ENCODE peak calls at places on chromosomes 5 and 9, in five cellular contexts. H is H9, X is DND-41, L is pancreas, N is HCT116. A is an unnamed sample.

GRCh38 chr5:34480810-34481528 is 175.2 kb upstream of the RAI14 start:
- DNase-seq in N (no peak), X (no peak), H (no peak), L (no peak), A (no peak)

GRCh38 chr5:14439087-14439841 is 142.3 kb upstream of the OTULINL start:
- DNase-seq in X (no peak), H (no peak), N (no peak), L (no peak), A (no peak)

GRCh38 chr5:180138976-180139730 is 67.6 kb upstream of the RNF130 start:
- DNase-seq in X (no peak), H (no peak), L (peak; percentile 39), N (no peak), A (no peak)

GRCh38 chr5:99104538-99105132 is 175.8 kb upstream of the CHD1 start:
- DNase-seq in H (no peak), X (no peak), N (peak; percentile 28), L (no peak), A (no peak)

GRCh38 chr9:90815183-90815943 is 13.7 kb downstream of the SYK start:
- DNase-seq in H (no peak), N (no peak), X (peak; percentile 60), L (no peak), A (no peak)

GRCh38 chr5:104538835-104539234 is 976.2 kb upstream of the NUDT12 start:
- DNase-seq in L (no peak), H (no peak), X (no peak), N (no peak), A (no peak)

GRCh38 chr5:172765766-172766286 is 5.2 kb downstream of the DUSP1 start:
- DNase-seq in X (no peak), H (no peak), L (no peak), N (no peak), A (no peak)

GRCh38 chr5:6632324-6632930 is 417 bp downstream of the NSUN2 start:
- DNase-seq in N (no peak), X (no peak), L (no peak), H (no peak), A (no peak)

GRCh38 chr9:121141706-121142105 is 60.0 kb downstream of the RAB14 start:
- DNase-seq in N (no peak), H (no peak), X (no peak), L (no peak), A (no peak)

GRCh38 chr5:116442095-116442534 is 132.5 kb downstream of the SEMA6A start:
- DNase-seq in H (peak; percentile 66), X (no peak), N (no peak), L (peak; percentile 72), A (no peak)

GRCh38 chr5:446864-447263 is 3.9 kb downstream of the EXOC3 start:
- DNase-seq in N (peak; percentile 24), X (no peak), L (no peak), H (peak; percentile 19), A (no peak)

GRCh38 chr5:142548739-142549275 is 137.1 kb downstream of the FGF1 start:
- DNase-seq in X (peak; percentile 66), H (peak; percentile 93), N (peak; percentile 93), L (no peak), A (peak; percentile 1)

GRCh38 chr9:120388000-120388855 is 191.7 kb downstream of the CDK5RAP2 start:
- DNase-seq in X (no peak), N (no peak), L (no peak), H (no peak), A (no peak)

GRCh38 chr5:133665571-133665970 is 53.2 kb upstream of the FSTL4 start:
- DNase-seq in N (no peak), H (no peak), L (no peak), X (no peak), A (no peak)

GRCh38 chr9:38405841-38406240 is 13.3 kb downstream of the ALDH1B1 start:
- DNase-seq in L (no peak), X (no peak), H (no peak), N (no peak), A (no peak)

GRCh38 chr9:127714020-127714835 is 1.2 kb downstream of the PTRH1 start:
- DNase-seq in H (no peak), L (no peak), X (no peak), N (no peak), A (no peak)

GRCh38 chr5:6766558-6767191 is 53.4 kb downstream of the TENT4A start:
- DNase-seq in H (no peak), L (peak; percentile 92), X (peak; percentile 74), N (peak; percentile 77), A (no peak)

GRCh38 chr5:177142029-177142681 is 8.6 kb downstream of the NSD1 start:
- DNase-seq in X (no peak), H (no peak), N (no peak), L (peak; percentile 4), A (no peak)

GRCh38 chr5:127187711-127188110 is 102.9 kb upstream of the MEGF10 start:
- DNase-seq in H (no peak), X (no peak), N (no peak), L (no peak), A (no peak)

GRCh38 chr9:114031037-114031436 is 47.1 kb downstream of the AMBP start:
- DNase-seq in N (no peak), H (no peak), X (no peak), L (no peak), A (no peak)

GRCh38 chr9:124660341-124660801 is 110.7 kb downstream of the NR6A1 start:
- DNase-seq in H (peak; percentile 27), X (peak; percentile 63), L (no peak), N (no peak), A (peak; percentile 20)

GRCh38 chr9:129280236-129281231 is 102.5 kb upstream of the IER5L start:
- DNase-seq in N (no peak), H (no peak), X (no peak), L (peak; percentile 39), A (no peak)

GRCh38 chr9:123176949-123177348 is 91.4 kb downstream of the STRBP start:
- DNase-seq in L (no peak), H (no peak), N (no peak), X (no peak), A (no peak)

GRCh38 chr9:3740690-3741419 is 215.1 kb upstream of the RFX3 start:
- DNase-seq in X (no peak), N (no peak), L (no peak), H (no peak), A (no peak)

GRCh38 chr9:35675732-35676392 is 2.1 kb downstream of the CA9 start:
- DNase-seq in X (no peak), H (peak; percentile 93), L (peak; percentile 72), N (no peak), A (no peak)

GRCh38 chr9:129779560-129780190 is 23.3 kb upstream of the TOR1B start:
- DNase-seq in N (no peak), H (no peak), X (no peak), L (no peak), A (no peak)

GRCh38 chr5:6724321-6724929 is 11.2 kb downstream of the TENT4A start:
- DNase-seq in L (no peak), N (no peak), H (no peak), X (no peak), A (no peak)

GRCh38 chr9:8907863-8908262 is 1108.3 kb upstream of the DMAC1 start:
- DNase-seq in X (no peak), L (no peak), H (no peak), N (no peak), A (no peak)

GRCh38 chr9:91781906-91782305 is 168.1 kb downstream of the ROR2 start:
- DNase-seq in L (no peak), N (no peak), X (no peak), H (no peak), A (no peak)

GRCh38 chr5:9431496-9432258 is 114.2 kb downstream of the SEMA5A start:
- DNase-seq in L (no peak), X (no peak), N (no peak), H (no peak), A (no peak)

GRCh38 chr9:74500584-74500924 is 3.4 kb downstream of the RORB start:
- DNase-seq in L (no peak), H (peak; percentile 55), X (peak; percentile 43), N (no peak), A (no peak)
- H3K27me3 ChIP-seq in L (no peaks in the 10 kb centered on the region), H (peaks cover 18% of the 10 kb centered on the region), X (no peaks in the 10 kb centered on the region), N (no peaks in the 10 kb centered on the region), A (peaks cover 6% of the 10 kb centered on the region)

GRCh38 chr5:145237843-145238242 is 597.3 kb downstream of the PRELID2 start:
- DNase-seq in X (peak; percentile 30), N (peak; percentile 69), L (no peak), H (peak; percentile 77), A (no peak)
- TF ChIP-seq CTCF in X (peak; percentile 63), N (peak; percentile 52), L (peak; percentile 62), H (peak; percentile 84), A (peak; percentile 69)

DNA sequence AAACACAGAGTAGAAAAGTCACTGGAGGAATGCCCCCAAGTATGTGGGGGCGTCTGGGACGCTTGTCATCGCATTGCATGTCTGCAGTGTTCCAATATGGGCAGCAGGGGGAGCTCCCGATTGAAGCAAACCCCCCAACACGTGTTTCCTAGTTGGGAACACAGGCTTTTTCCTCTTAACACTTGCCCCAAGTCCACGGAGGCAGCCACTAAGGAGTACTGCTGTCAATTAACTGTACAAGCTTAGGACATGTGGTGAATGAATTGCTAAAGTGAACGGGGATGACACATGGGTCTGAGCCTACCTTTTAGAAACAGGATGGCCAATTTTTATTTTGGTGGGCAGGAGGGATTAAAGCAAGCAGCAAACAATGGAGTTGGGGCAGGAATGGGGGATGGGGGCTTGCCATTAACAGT is 2.2 kb downstream of the GABRB2 start:
- DNase-seq in X (peak; percentile 53), H (peak; percentile 69), N (peak; percentile 2), L (peak; percentile 67), A (no peak)
- H3K27me3 ChIP-seq in X (no peaks in the 10 kb centered on the region), H (peaks cover 33% of the 10 kb centered on the region), N (no peaks in the 10 kb centered on the region), L (no peaks in the 10 kb centered on the region), A (peaks cover 2% of the 10 kb centered on the region)

GRCh38 chr5:170631471-170632195 is 127.8 kb downstream of the KCNIP1 start:
- DNase-seq in N (peak; percentile 33), H (peak; percentile 80), L (no peak), X (no peak), A (no peak)

GRCh38 chr5:170632266-170632984 is 128.6 kb downstream of the KCNIP1 start:
- DNase-seq in L (no peak), N (no peak), H (peak; percentile 82), X (no peak), A (no peak)

GRCh38 chr5:170632985-170633234 is 129.1 kb downstream of the KCNIP1 start:
- DNase-seq in X (peak; percentile 71), H (peak; percentile 92), L (peak; percentile 84), N (no peak), A (peak; percentile 28)

GRCh38 chr5:170634236-170634990 is 130.6 kb downstream of the KCNIP1 start:
- DNase-seq in X (no peak), H (no peak), N (no peak), L (no peak), A (no peak)

DNA sequence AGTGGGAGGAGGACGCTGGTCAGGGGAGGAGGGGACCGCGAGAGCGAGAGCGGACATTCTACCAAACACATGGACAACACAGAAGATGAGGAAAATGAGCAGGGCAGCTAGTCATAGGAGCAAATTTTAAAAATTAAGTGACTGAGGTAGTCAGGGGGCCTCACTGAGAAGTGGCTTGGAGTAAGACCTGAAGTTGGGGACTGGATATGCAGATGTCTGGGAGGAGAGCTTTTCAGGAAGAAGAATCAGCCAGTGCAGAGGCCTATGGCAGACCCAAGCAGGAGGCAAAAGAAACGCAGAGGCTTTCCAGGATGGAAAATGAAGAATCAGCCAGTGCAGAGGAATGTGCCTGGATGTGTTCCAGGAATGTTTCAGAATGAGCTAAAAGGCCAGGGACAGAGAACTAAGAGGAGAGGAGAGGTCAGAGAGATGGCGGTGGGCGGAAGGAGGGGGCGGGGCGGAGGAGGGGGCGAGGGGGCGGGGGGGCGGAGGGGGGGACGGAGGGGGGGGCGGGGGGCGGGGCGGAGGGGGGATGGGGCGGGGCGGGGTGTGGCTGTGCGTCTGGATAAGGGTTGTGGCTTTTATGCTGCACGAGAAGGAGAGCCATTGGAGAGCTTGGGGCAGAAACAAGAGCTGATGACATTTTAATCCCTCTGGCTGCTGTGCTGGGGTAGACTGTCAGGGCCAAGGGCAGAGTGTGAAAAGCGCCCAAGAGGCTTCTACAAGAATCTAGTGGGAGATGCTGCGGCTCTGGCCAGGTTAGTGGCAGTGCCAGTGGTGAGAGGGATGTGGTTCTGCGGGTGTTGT is 129.6 kb downstream of the KCNIP1 start:
- DNase-seq in X (peak; percentile 37), L (no peak), H (peak; percentile 78), N (peak; percentile 50), A (no peak)
- TF ChIP-seq CTCF in X (no peak), L (peak; percentile 4), H (no peak), N (no peak), A (no peak)